ENCODE peak calls at places on chromosomes 2 and 18, in four cellular contexts. A is GM12878, H is K562, R is GM12891. N is an unnamed sample.

GRCh38 chr2:195318440-195319111 is 338.4 kb upstream of the SLC39A10 start:
- DNase-seq in A (no peak), H (peak; percentile 7), R (peak; percentile 5), N (peak; percentile 47)

GRCh38 chr18:7482342-7482741 is 84.8 kb upstream of the PTPRM start:
- DNase-seq in A (no peak), H (no peak), R (no peak), N (no peak)

GRCh38 chr2:11777066-11777782 is 30.8 kb downstream of the LPIN1 start:
- DNase-seq in A (no peak), H (no peak), R (no peak), N (no peak)

GRCh38 chr18:35695384-35695783 is 113.8 kb downstream of the GALNT1 start:
- DNase-seq in A (no peak), H (no peak), R (no peak), N (no peak)

GRCh38 chr18:59246796-59247195 is 26.5 kb downstream of the RAX start:
- DNase-seq in A (no peak), H (no peak), R (no peak), N (no peak)

GRCh38 chr2:154259030-154259429 is 387.3 kb downstream of the GALNT13 start:
- DNase-seq in A (no peak), H (no peak), R (no peak), N (no peak)

GRCh38 chr2:119261498-119262225 is 38.0 kb downstream of the STEAP3 start:
- DNase-seq in A (no peak), H (no peak), R (no peak), N (no peak)

GRCh38 chr2:1990724-1991123 is 246.4 kb upstream of the PXDN start:
- DNase-seq in A (no peak), H (no peak), R (no peak), N (no peak)

GRCh38 chr2:241762933-241763369 is 13.7 kb upstream of the GAL3ST2 start:
- DNase-seq in A (peak; percentile 21), H (peak; percentile 43), R (no peak), N (peak; percentile 70)

GRCh38 chr18:76246579-76246978 is 248.5 kb downstream of the ZNF516 start:
- DNase-seq in A (no peak), H (no peak), R (no peak), N (no peak)

GRCh38 chr2:177733322-177733855 is 339.2 kb downstream of the PDE11A start:
- DNase-seq in A (no peak), H (no peak), R (no peak), N (no peak)

GRCh38 chr18:62109676-62110075 is 77.2 kb downstream of the PIGN start:
- DNase-seq in A (no peak), H (no peak), R (no peak), N (no peak)

GRCh38 chr2:131014141-131014540 is 79.1 kb downstream of the FAM168B start:
- DNase-seq in A (no peak), H (no peak), R (no peak), N (no peak)

GRCh38 chr18:12422936-12423335 is 15.2 kb downstream of the PRELID3A start:
- DNase-seq in A (no peak), H (no peak), R (no peak), N (no peak)

GRCh38 chr2:26849056-26850001 is 1.4 kb downstream of the DPYSL5 start:
- DNase-seq in A (no peak), H (peak; percentile 28), R (no peak), N (no peak)

GRCh38 chr2:10075101-10075500 is 5.1 kb downstream of the CYS1 start:
- DNase-seq in A (no peak), H (no peak), R (no peak), N (no peak)

GRCh38 chr18:62616331-62616805 is 93.5 kb downstream of the ZCCHC2 start:
- DNase-seq in A (no peak), H (no peak), R (no peak), N (no peak)

GRCh38 chr2:9168851-9169250 is 37.8 kb upstream of the ASAP2 start:
- DNase-seq in A (no peak), H (no peak), R (no peak), N (peak; percentile 18)

GRCh38 chr2:240458044-240458899 is 22.8 kb downstream of the GPC1 start:
- DNase-seq in A (no peak), H (no peak), R (no peak), N (no peak)

GRCh38 chr2:80429251-80429650 is 124.7 kb upstream of the LRRTM1 start:
- DNase-seq in A (no peak), H (no peak), R (no peak), N (no peak)

GRCh38 chr2:186328848-186329247 is 157.2 kb upstream of the ZC3H15 start:
- DNase-seq in A (no peak), H (no peak), R (no peak), N (no peak)

DNA sequence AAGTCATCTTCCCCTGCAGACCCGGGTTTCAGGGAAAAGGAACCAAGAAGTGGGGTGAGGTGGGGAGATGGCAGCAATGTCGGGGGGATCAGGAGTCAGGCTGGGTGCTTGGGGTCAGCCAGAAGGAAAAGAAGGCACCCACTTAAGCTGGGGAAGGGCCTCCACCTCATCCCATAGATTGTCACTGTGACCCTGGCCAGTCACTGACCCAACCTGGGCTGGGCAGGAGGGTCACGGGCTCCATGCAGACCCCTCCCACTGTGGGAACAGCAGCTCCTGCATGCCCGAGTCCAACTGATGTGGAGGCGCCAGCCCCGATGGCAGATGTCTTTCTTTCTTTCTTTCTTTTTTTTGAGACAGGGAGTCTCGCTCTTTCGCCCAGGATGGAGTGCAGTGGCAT is 53.6 kb upstream of the HAAO start:
- DNase-seq in A (no peak), H (no peak), R (no peak), N (no peak)
- TF ChIP-seq SPI1 in A (no peak), H (no peak), R (no peak), N (no peak)

GRCh38 chr2:171289938-171290480 is 129.3 kb upstream of the TLK1 start:
- DNase-seq in A (no peak), H (no peak), R (no peak), N (no peak)

GRCh38 chr2:171289336-171289735 is 128.6 kb upstream of the TLK1 start:
- DNase-seq in A (no peak), H (no peak), R (no peak), N (no peak)

GRCh38 chr2:171287606-171288005 is 126.9 kb upstream of the TLK1 start:
- DNase-seq in A (no peak), H (no peak), R (no peak), N (no peak)

GRCh38 chr2:171281116-171281515 is 120.4 kb upstream of the TLK1 start:
- DNase-seq in A (no peak), H (no peak), R (no peak), N (no peak)

DNA sequence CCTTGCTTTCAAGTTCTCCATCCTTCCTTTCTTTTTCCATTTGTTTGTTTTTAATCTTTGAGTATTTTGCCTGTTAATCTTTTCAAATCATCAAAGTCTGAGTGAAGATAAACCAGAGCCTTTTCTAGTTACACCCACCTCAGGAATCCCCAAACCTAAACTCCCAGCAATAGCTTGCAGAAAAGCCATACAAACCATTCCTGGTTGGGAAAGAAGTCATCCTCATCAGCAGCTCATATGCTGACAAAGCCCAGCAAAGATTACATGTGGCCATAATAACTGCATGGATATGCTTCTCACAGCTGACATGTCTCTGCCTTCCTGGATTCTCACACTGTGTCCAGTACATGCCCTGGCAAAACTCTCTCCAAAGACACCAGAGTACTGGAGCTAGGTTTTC is 126.3 kb upstream of the TLK1 start:
- DNase-seq in A (no peak), H (no peak), R (no peak), N (no peak)
- TF ChIP-seq SPI1 in A (no peak), H (no peak), R (no peak), N (no peak)

GRCh38 chr18:51437280-51438271 is 240.1 kb upstream of the MEX3C start:
- DNase-seq in A (no peak), H (no peak), R (no peak), N (no peak)
- TF ChIP-seq SPI1 in A (no peak), H (no peak), R (no peak), N (no peak)

GRCh38 chr2:128623776-128624424 is 305.2 kb upstream of the HS6ST1 start:
- DNase-seq in A (peak; percentile 34), H (no peak), R (peak; percentile 45), N (peak; percentile 32)
- TF ChIP-seq SPI1 in A (no peak), H (no peak), R (no peak), N (no peak)

N was measured in HL-60.